ENCODE peak calls at places on chromosomes 16 and 17, in five cellular contexts. N is kidney, B is IMR-90, D is aorta, J is pancreas. F is an unnamed sample.

GRCh38 chr16:87326151-87326571 is 9.0 kb upstream of the C16orf95 start:
- DNase-seq in B (no peak), J (no peak), D (peak), N (peak), F (no peak)

GRCh38 chr16:65249768-65250167 is 127.9 kb upstream of the CDH11 start:
- DNase-seq in N (peak), J (no peak), D (peak), B (no peak), F (no peak)

GRCh38 chr17:44653954-44654353 is 2.3 kb upstream of the MEIOC start:
- DNase-seq in B (no peak), D (no peak), J (no peak), N (no peak), F (no peak)

GRCh38 chr17:28811594-28812135 is 30.9 kb downstream of the FAM222B start:
- DNase-seq in B (peak), D (no peak), N (no peak), J (no peak), F (peak)

GRCh38 chr17:67633751-67634191 is 84.0 kb upstream of the NOL11 start:
- DNase-seq in N (peak), J (no peak), B (peak), D (no peak), F (no peak)

GRCh38 chr16:2008009-2008526 is 1.6 kb downstream of the ZNF598 start:
- DNase-seq in B (peak), J (peak), N (peak), D (no peak), F (peak)

GRCh38 chr17:55063857-55064485 is 95.4 kb downstream of the STXBP4 start:
- DNase-seq in N (no peak), B (no peak), D (no peak), J (no peak), F (no peak)

GRCh38 chr16:55922662-55923061 is 47.5 kb upstream of the CES5A start:
- DNase-seq in J (no peak), B (no peak), N (no peak), D (no peak), F (no peak)

GRCh38 chr16:11717811-11718210 is 24.8 kb downstream of the TXNDC11 start:
- DNase-seq in N (no peak), J (no peak), B (no peak), D (no peak), F (no peak)

GRCh38 chr17:28206292-28206691 is 112.7 kb upstream of the TMEM97 start:
- DNase-seq in D (no peak), B (no peak), N (no peak), J (no peak), F (no peak)

GRCh38 chr16:65319621-65320231 is 197.9 kb upstream of the CDH11 start:
- DNase-seq in J (no peak), B (no peak), D (no peak), N (no peak), F (no peak)

GRCh38 chr16:1030381-1030901 is 42.1 kb upstream of the SSTR5 start:
- DNase-seq in D (no peak), B (no peak), N (no peak), J (peak), F (no peak)

GRCh38 chr17:27978689-27979175 is 63.7 kb upstream of the NLK start:
- DNase-seq in B (peak), D (no peak), N (no peak), J (no peak), F (no peak)

GRCh38 chr16:3713587-3714242 is 3.6 kb downstream of the TRAP1 start:
- DNase-seq in N (no peak), J (peak), D (no peak), B (no peak), F (no peak)

GRCh38 chr17:83173180-83173996 is 94.0 kb downstream of the METRNL start:
- DNase-seq in B (no peak), D (no peak), J (no peak), N (peak), F (no peak)

GRCh38 chr17:32746280-32746679 is 130.6 kb downstream of the MYO1D start:
- DNase-seq in D (no peak), N (no peak), B (no peak), J (no peak), F (no peak)

GRCh38 chr17:6456321-6456720 is 12.1 kb downstream of the PIMREG start:
- DNase-seq in B (no peak), D (peak), N (peak), J (no peak), F (no peak)

GRCh38 chr16:15608398-15609285 is 34.3 kb downstream of the MARF1 start:
- DNase-seq in J (no peak), N (no peak), D (no peak), B (peak), F (no peak)

GRCh38 chr17:70119545-70119944 is 44.5 kb downstream of the KCNJ16 start:
- DNase-seq in N (no peak), D (no peak), J (no peak), B (no peak), F (no peak)

GRCh38 chr17:28807925-28808641 is 34.5 kb downstream of the FAM222B start:
- DNase-seq in J (no peak), D (no peak), N (no peak), B (peak), F (peak)

GRCh38 chr17:45910667-45911066 is 16.3 kb downstream of the MAPT start:
- DNase-seq in J (no peak), D (no peak), B (no peak), N (no peak), F (no peak)

DNA sequence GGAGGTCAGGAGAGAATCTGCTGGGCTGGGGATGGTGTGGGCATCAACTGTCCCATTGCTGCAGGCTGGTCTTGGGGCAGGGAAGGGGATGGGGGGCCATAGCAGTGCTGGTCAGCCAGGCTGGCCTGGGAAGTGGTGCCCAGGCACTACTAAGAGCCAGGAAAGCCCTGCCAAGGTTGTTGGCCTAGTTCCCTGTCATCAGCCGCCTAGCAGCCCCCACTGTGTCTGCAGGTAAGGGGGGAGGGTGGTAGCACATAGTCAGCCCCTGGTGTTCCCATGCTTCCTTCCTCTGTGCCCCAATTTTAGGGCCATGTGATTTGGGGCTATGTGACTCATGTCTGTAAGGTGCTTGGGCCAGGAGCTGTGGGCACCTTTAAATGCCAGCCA is 17.8 kb downstream of the GJD3 start:
- DNase-seq in B (no peak), J (peak), D (no peak), N (no peak), F (no peak)
- H3K27ac ChIP-seq in B (peak), J (no peak), D (no peak), N (peak), F (no peak)

DNA sequence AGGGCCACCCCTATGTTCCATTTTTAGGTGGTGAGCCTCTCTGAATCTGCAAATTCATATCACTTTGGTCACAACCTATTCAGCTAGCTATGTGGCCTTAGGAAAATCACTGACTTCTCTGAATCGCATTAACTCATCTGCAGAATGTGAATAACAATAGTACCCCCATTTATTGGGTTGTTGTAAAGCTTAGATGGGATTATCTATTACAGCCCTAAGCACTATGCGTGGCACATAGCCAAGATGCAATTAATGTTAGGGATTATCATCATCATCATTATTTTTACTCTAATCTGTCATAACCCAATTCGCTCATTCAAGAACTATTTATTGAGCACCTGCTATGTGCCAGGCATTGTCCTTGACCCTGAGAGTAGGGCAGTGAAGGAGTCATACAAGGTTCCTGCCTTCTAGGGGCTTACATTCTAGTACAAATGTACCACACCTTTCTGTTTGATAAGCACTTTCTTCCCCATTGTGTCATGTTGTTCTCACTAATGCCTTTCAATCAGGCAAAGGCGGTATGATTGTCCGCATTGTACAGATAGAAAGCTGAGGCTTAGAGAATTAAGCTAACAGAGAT is 38.5 kb downstream of the CHD9 start:
- DNase-seq in D (no peak), J (no peak), N (no peak), B (no peak), F (no peak)
- H3K27ac ChIP-seq in D (no peak), J (no peak), N (peak), B (no peak), F (no peak)

GRCh38 chr16:84832488-84833141 is 12.8 kb downstream of the CRISPLD2 start:
- DNase-seq in D (peak), B (peak), N (peak), J (no peak), F (no peak)
- H3K27ac ChIP-seq in D (no peak), B (peak), N (peak), J (no peak), F (no peak)

DNA sequence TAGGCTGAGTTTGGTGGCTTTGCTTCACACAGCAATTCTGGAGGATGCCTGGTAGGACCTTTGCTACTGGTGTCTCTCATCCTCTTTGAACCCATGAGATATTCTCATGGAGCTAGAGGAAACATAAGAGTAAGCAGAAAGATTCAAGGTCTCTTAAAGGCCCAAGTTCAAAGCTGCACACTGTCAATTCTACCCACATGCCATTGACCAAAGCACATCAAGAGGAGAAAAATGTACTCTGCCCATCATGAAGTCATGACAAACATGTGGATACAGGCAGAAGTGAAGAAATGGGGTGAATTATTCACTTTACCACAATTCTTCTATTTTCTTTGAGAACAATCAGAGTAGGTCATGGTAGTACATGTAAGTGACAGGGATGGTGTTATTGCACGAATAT is 13.1 kb downstream of the SKA2 start:
- DNase-seq in N (no peak), D (no peak), B (no peak), J (no peak), F (peak)
- H3K27ac ChIP-seq in N (no peak), D (no peak), B (no peak), J (no peak), F (no peak)

GRCh38 chr17:8994319-8994718 is 27.0 kb upstream of the NTN1 start:
- DNase-seq in D (peak), N (peak), B (peak), J (no peak), F (no peak)
- H3K27ac ChIP-seq in D (no peak), N (no peak), B (no peak), J (no peak), F (no peak)